ENCODE peak calls at places on chromosomes 6 and 20, in five cellular contexts. One of them, this sample, is unnamed.

GRCh38 chr20:4681441-4681840 is 40.3 kb upstream of the PRND start:
- DNase-seq in WTC11: no peak
- DNase-seq in OCI-LY7: no peak
- DNase-seq in neural progenitor cell: no peak
- DNase-seq in NCI-H2081: no peak
- DNase-seq in this sample: no peak

GRCh38 chr6:33692760-33693158 is 18.7 kb downstream of the UQCC2 start:
- DNase-seq in OCI-LY7: no peak
- DNase-seq in neural progenitor cell: no peak
- DNase-seq in NCI-H2081: no peak
- DNase-seq in WTC11: no peak
- DNase-seq in this sample: no peak

GRCh38 chr6:168196385-168196860 is 117.4 kb upstream of the FRMD1 start:
- DNase-seq in NCI-H2081: peak; percentile 67
- DNase-seq in OCI-LY7: no peak
- DNase-seq in neural progenitor cell: no peak
- DNase-seq in WTC11: no peak
- DNase-seq in this sample: no peak

GRCh38 chr6:32867022-32867477 is 13.1 kb downstream of the PSMB9 start:
- DNase-seq in WTC11: no peak
- DNase-seq in OCI-LY7: peak; percentile 86
- DNase-seq in neural progenitor cell: no peak
- DNase-seq in NCI-H2081: no peak
- DNase-seq in this sample: no peak

GRCh38 chr6:38432479-38432878 is 207.2 kb downstream of the BTBD9 start:
- DNase-seq in neural progenitor cell: no peak
- DNase-seq in NCI-H2081: no peak
- DNase-seq in WTC11: no peak
- DNase-seq in OCI-LY7: no peak
- DNase-seq in this sample: no peak

GRCh38 chr6:626236-626635 is 30.7 kb downstream of the HUS1B start:
- DNase-seq in OCI-LY7: no peak
- DNase-seq in NCI-H2081: no peak
- DNase-seq in neural progenitor cell: no peak
- DNase-seq in WTC11: no peak
- DNase-seq in this sample: no peak

GRCh38 chr20:34402461-34402860 is 39.4 kb downstream of the ITCH start:
- DNase-seq in OCI-LY7: no peak
- DNase-seq in NCI-H2081: no peak
- DNase-seq in WTC11: no peak
- DNase-seq in neural progenitor cell: no peak
- DNase-seq in this sample: no peak

GRCh38 chr6:111552241-111552744 is 53.4 kb downstream of the TRAF3IP2 start:
- DNase-seq in OCI-LY7: no peak
- DNase-seq in neural progenitor cell: peak; percentile 76
- DNase-seq in NCI-H2081: peak; percentile 95
- DNase-seq in WTC11: peak; percentile 31
- DNase-seq in this sample: peak; percentile 52

GRCh38 chr6:39476151-39476550 is 153.6 kb upstream of the KCNK16 start:
- DNase-seq in neural progenitor cell: no peak
- DNase-seq in OCI-LY7: no peak
- DNase-seq in NCI-H2081: no peak
- DNase-seq in WTC11: no peak
- DNase-seq in this sample: no peak

GRCh38 chr20:24141111-24141510 is 152.5 kb upstream of the GGTLC1 start:
- DNase-seq in neural progenitor cell: no peak
- DNase-seq in OCI-LY7: no peak
- DNase-seq in WTC11: no peak
- DNase-seq in NCI-H2081: no peak
- DNase-seq in this sample: no peak

GRCh38 chr6:109165392-109165964 is 70.2 kb downstream of the CEP57L1 start:
- DNase-seq in neural progenitor cell: peak; percentile 39
- DNase-seq in NCI-H2081: peak; percentile 31
- DNase-seq in OCI-LY7: no peak
- DNase-seq in WTC11: no peak
- DNase-seq in this sample: no peak

GRCh38 chr20:1964659-1965405 is 29.0 kb downstream of the PDYN start:
- DNase-seq in neural progenitor cell: peak; percentile 58
- DNase-seq in OCI-LY7: no peak
- DNase-seq in NCI-H2081: no peak
- DNase-seq in WTC11: no peak
- DNase-seq in this sample: no peak

GRCh38 chr20:11845311-11845710 is 72.4 kb upstream of the BTBD3 start:
- DNase-seq in NCI-H2081: no peak
- DNase-seq in WTC11: no peak
- DNase-seq in OCI-LY7: no peak
- DNase-seq in neural progenitor cell: no peak
- DNase-seq in this sample: no peak

GRCh38 chr6:115729036-115729435 is 331.7 kb downstream of the FRK start:
- DNase-seq in WTC11: peak; percentile 11
- DNase-seq in neural progenitor cell: no peak
- DNase-seq in OCI-LY7: no peak
- DNase-seq in NCI-H2081: no peak
- DNase-seq in this sample: no peak

GRCh38 chr20:35174458-35175216 is 2.8 kb downstream of the PROCR start:
- DNase-seq in OCI-LY7: no peak
- DNase-seq in neural progenitor cell: peak; percentile 35
- DNase-seq in WTC11: peak; percentile 80
- DNase-seq in NCI-H2081: no peak
- DNase-seq in this sample: no peak

GRCh38 chr20:44684047-44684965 is 30.9 kb upstream of the CCN5 start:
- DNase-seq in NCI-H2081: no peak
- DNase-seq in WTC11: no peak
- DNase-seq in OCI-LY7: no peak
- DNase-seq in neural progenitor cell: no peak
- DNase-seq in this sample: no peak

GRCh38 chr20:36273414-36274247 is 32.5 kb upstream of the DLGAP4 start:
- DNase-seq in WTC11: no peak
- DNase-seq in neural progenitor cell: peak; percentile 28
- DNase-seq in NCI-H2081: no peak
- DNase-seq in OCI-LY7: peak; percentile 49
- DNase-seq in this sample: no peak

GRCh38 chr6:3584611-3585010 is 127.8 kb upstream of the SLC22A23 start:
- DNase-seq in WTC11: no peak
- DNase-seq in OCI-LY7: no peak
- DNase-seq in NCI-H2081: no peak
- DNase-seq in neural progenitor cell: no peak
- DNase-seq in this sample: no peak

GRCh38 chr6:166705070-166705469 is 78.0 kb upstream of the RPS6KA2 start:
- DNase-seq in OCI-LY7: no peak
- DNase-seq in WTC11: no peak
- DNase-seq in NCI-H2081: no peak
- DNase-seq in neural progenitor cell: no peak
- DNase-seq in this sample: no peak

GRCh38 chr20:18287915-18288747 is at the start of gene ZNF133:
- DNase-seq in NCI-H2081: peak; percentile 95
- DNase-seq in neural progenitor cell: peak; percentile 96
- DNase-seq in WTC11: peak; percentile 98
- DNase-seq in OCI-LY7: peak; percentile 93
- DNase-seq in this sample: peak; percentile 96

GRCh38 chr6:44072452-44072958 is 54.7 kb downstream of the MRPL14 start:
- DNase-seq in WTC11: no peak
- DNase-seq in NCI-H2081: no peak
- DNase-seq in neural progenitor cell: no peak
- DNase-seq in OCI-LY7: peak; percentile 16
- DNase-seq in this sample: no peak

This sample was measured in progenitor cell of endocrine pancreas.